ENCODE peak calls at places on chromosomes 16 and 17, in five cellular contexts. One of them, this sample, is unnamed.

GRCh38 chr17:73482674-73483293 is 161.5 kb downstream of the SDK2 start:
- DNase-seq in body of pancreas: no peak
- DNase-seq in kidney: no peak
- DNase-seq in CD4-positive, alpha-beta T cell: no peak
- DNase-seq in adrenal gland: no peak
- DNase-seq in this sample: no peak

GRCh38 chr16:68739964-68740627 is 3.0 kb downstream of the CDH1 start:
- DNase-seq in kidney: no peak
- DNase-seq in body of pancreas: no peak
- DNase-seq in adrenal gland: no peak
- DNase-seq in CD4-positive, alpha-beta T cell: no peak
- DNase-seq in this sample: no peak

GRCh38 chr17:80575057-80575875 is 30.6 kb downstream of the RPTOR start:
- DNase-seq in body of pancreas: peak; percentile 88
- DNase-seq in adrenal gland: peak; percentile 92
- DNase-seq in CD4-positive, alpha-beta T cell: peak; percentile 94
- DNase-seq in kidney: peak; percentile 88
- DNase-seq in this sample: peak; percentile 75

GRCh38 chr16:62406387-62406786 is 370.1 kb upstream of the CDH8 start:
- DNase-seq in adrenal gland: no peak
- DNase-seq in kidney: no peak
- DNase-seq in body of pancreas: no peak
- DNase-seq in CD4-positive, alpha-beta T cell: no peak
- DNase-seq in this sample: no peak

GRCh38 chr17:63066158-63066808 is 100.2 kb downstream of the TANC2 start:
- DNase-seq in adrenal gland: no peak
- DNase-seq in CD4-positive, alpha-beta T cell: no peak
- DNase-seq in kidney: peak; percentile 33
- DNase-seq in body of pancreas: no peak
- DNase-seq in this sample: no peak

GRCh38 chr17:77527394-77527793 is 386.6 kb downstream of the SEC14L1 start:
- DNase-seq in kidney: no peak
- DNase-seq in body of pancreas: no peak
- DNase-seq in adrenal gland: no peak
- DNase-seq in CD4-positive, alpha-beta T cell: no peak
- DNase-seq in this sample: no peak

GRCh38 chr17:1906622-1907021 is 76.8 kb downstream of the RPA1 start:
- DNase-seq in kidney: no peak
- DNase-seq in body of pancreas: no peak
- DNase-seq in adrenal gland: no peak
- DNase-seq in CD4-positive, alpha-beta T cell: no peak
- DNase-seq in this sample: no peak

GRCh38 chr17:82979718-82980117 is 99.7 kb upstream of the METRNL start:
- DNase-seq in CD4-positive, alpha-beta T cell: no peak
- DNase-seq in body of pancreas: no peak
- DNase-seq in kidney: no peak
- DNase-seq in adrenal gland: no peak
- DNase-seq in this sample: no peak

GRCh38 chr16:5917436-5917835 is 819.8 kb upstream of the EEF2KMT start:
- DNase-seq in CD4-positive, alpha-beta T cell: no peak
- DNase-seq in adrenal gland: no peak
- DNase-seq in kidney: no peak
- DNase-seq in body of pancreas: no peak
- DNase-seq in this sample: no peak

GRCh38 chr17:54899721-54900456 is 763 bp upstream of the TOM1L1 start:
- DNase-seq in adrenal gland: no peak
- DNase-seq in body of pancreas: no peak
- DNase-seq in kidney: no peak
- DNase-seq in CD4-positive, alpha-beta T cell: no peak
- DNase-seq in this sample: no peak

GRCh38 chr17:64020068-64020766 is at the start of gene ICAM2:
- DNase-seq in kidney: peak; percentile 89
- DNase-seq in body of pancreas: peak; percentile 55
- DNase-seq in adrenal gland: peak; percentile 85
- DNase-seq in CD4-positive, alpha-beta T cell: peak; percentile 86
- DNase-seq in this sample: peak; percentile 89

GRCh38 chr17:1060991-1061390 is 64.1 kb downstream of the TIMM22 start:
- DNase-seq in adrenal gland: peak; percentile 93
- DNase-seq in kidney: peak; percentile 91
- DNase-seq in CD4-positive, alpha-beta T cell: no peak
- DNase-seq in body of pancreas: no peak
- DNase-seq in this sample: no peak

GRCh38 chr17:80990921-80991644 is 558 bp upstream of the CHMP6 start:
- DNase-seq in body of pancreas: peak; percentile 19
- DNase-seq in adrenal gland: no peak
- DNase-seq in CD4-positive, alpha-beta T cell: no peak
- DNase-seq in kidney: peak; percentile 73
- DNase-seq in this sample: no peak

GRCh38 chr17:7711356-7711755 is 6.2 kb upstream of the DNAH2 start:
- DNase-seq in kidney: no peak
- DNase-seq in CD4-positive, alpha-beta T cell: no peak
- DNase-seq in body of pancreas: no peak
- DNase-seq in adrenal gland: no peak
- DNase-seq in this sample: no peak

GRCh38 chr16:1458336-1458976 is 14.1 kb upstream of the CCDC154 start:
- DNase-seq in CD4-positive, alpha-beta T cell: no peak
- DNase-seq in body of pancreas: no peak
- DNase-seq in adrenal gland: no peak
- DNase-seq in kidney: peak; percentile 58
- DNase-seq in this sample: no peak

GRCh38 chr16:67678354-67679023 is 11.9 kb downstream of the C16orf86 start:
- DNase-seq in CD4-positive, alpha-beta T cell: no peak
- DNase-seq in kidney: no peak
- DNase-seq in body of pancreas: no peak
- DNase-seq in adrenal gland: no peak
- DNase-seq in this sample: no peak

GRCh38 chr16:28585674-28586073 is 11.2 kb downstream of the SULT1A2 start:
- DNase-seq in kidney: peak; percentile 83
- DNase-seq in body of pancreas: peak; percentile 49
- DNase-seq in CD4-positive, alpha-beta T cell: no peak
- DNase-seq in adrenal gland: no peak
- DNase-seq in this sample: no peak

GRCh38 chr16:26220894-26221293 is 529.1 kb downstream of the HS3ST4 start:
- DNase-seq in adrenal gland: no peak
- DNase-seq in CD4-positive, alpha-beta T cell: no peak
- DNase-seq in body of pancreas: no peak
- DNase-seq in kidney: no peak
- DNase-seq in this sample: no peak

GRCh38 chr17:77320046-77320445 is 179.3 kb downstream of the SEC14L1 start:
- DNase-seq in body of pancreas: no peak
- DNase-seq in kidney: peak; percentile 83
- DNase-seq in CD4-positive, alpha-beta T cell: no peak
- DNase-seq in adrenal gland: no peak
- DNase-seq in this sample: no peak

GRCh38 chr17:47232465-47232864 is 21.2 kb upstream of the ITGB3 start:
- DNase-seq in body of pancreas: no peak
- DNase-seq in CD4-positive, alpha-beta T cell: no peak
- DNase-seq in adrenal gland: no peak
- DNase-seq in kidney: no peak
- DNase-seq in this sample: no peak

GRCh38 chr17:42027961-42028790 is 8.3 kb downstream of the NKIRAS2 start:
- DNase-seq in body of pancreas: no peak
- DNase-seq in adrenal gland: no peak
- DNase-seq in CD4-positive, alpha-beta T cell: no peak
- DNase-seq in kidney: no peak
- DNase-seq in this sample: no peak

GRCh38 chr17:14590458-14591250 is 289.8 kb downstream of the HS3ST3B1 start:
- DNase-seq in body of pancreas: no peak
- DNase-seq in CD4-positive, alpha-beta T cell: no peak
- DNase-seq in adrenal gland: no peak
- DNase-seq in kidney: no peak
- DNase-seq in this sample: no peak

GRCh38 chr17:14198013-14198412 is 38.6 kb downstream of the CDRT15 start:
- DNase-seq in CD4-positive, alpha-beta T cell: no peak
- DNase-seq in adrenal gland: no peak
- DNase-seq in body of pancreas: peak; percentile 16
- DNase-seq in kidney: no peak
- DNase-seq in this sample: no peak

GRCh38 chr16:65975049-65975708 is 391.3 kb upstream of the CDH5 start:
- DNase-seq in CD4-positive, alpha-beta T cell: no peak
- DNase-seq in body of pancreas: no peak
- DNase-seq in adrenal gland: peak; percentile 67
- DNase-seq in kidney: no peak
- DNase-seq in this sample: no peak

GRCh38 chr16:12390644-12391043 is 413.0 kb downstream of the CPPED1 start:
- DNase-seq in adrenal gland: no peak
- DNase-seq in CD4-positive, alpha-beta T cell: no peak
- DNase-seq in kidney: no peak
- DNase-seq in body of pancreas: no peak
- DNase-seq in this sample: no peak

GRCh38 chr17:20159406-20160075 is 150.4 kb downstream of the SPECC1 start:
- DNase-seq in body of pancreas: no peak
- DNase-seq in kidney: no peak
- DNase-seq in adrenal gland: no peak
- DNase-seq in CD4-positive, alpha-beta T cell: no peak
- DNase-seq in this sample: no peak

GRCh38 chr17:78599419-78599818 is 22.2 kb upstream of the DNAH17 start:
- DNase-seq in kidney: no peak
- DNase-seq in body of pancreas: no peak
- DNase-seq in CD4-positive, alpha-beta T cell: no peak
- DNase-seq in adrenal gland: no peak
- DNase-seq in this sample: no peak

DNA sequence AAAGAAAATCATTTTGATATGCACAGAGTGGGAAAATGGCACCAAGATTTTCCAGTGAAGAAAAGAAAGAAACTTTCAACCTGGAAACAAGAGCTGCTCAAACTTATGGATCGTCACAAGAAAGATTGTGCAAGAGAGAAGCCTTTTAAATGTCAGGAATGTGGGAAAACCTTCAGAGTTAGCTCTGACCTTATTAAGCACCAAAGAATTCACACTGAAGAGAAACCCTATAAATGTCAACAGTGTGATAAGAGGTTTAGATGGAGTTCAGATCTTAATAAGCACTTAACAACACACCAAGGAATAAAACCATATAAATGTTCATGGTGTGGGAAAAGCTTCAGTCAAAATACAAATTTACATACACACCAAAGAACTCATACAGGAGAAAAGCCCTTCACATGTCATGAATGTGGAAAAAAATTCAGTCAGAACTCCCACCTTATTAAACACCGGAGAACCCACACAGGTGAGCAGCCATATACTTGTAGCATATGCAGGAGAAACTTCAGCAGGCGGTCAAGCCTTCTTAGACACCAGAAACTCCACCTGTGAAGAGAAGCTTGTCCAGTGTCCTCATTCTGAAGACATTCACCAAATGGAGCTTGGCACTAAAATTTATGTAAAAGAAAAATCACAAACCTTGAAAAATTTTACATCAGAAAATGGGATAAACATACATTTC is 12.2 kb downstream of the ZNF75A start:
- DNase-seq in kidney: no peak
- DNase-seq in body of pancreas: no peak
- DNase-seq in CD4-positive, alpha-beta T cell: no peak
- DNase-seq in adrenal gland: no peak
- DNase-seq in this sample: no peak
- H3K9me3 ChIP-seq in kidney: peaks cover 91% of the 10 kb centered on the region
- H3K9me3 ChIP-seq in body of pancreas: no peaks in the 10 kb centered on the region
- H3K9me3 ChIP-seq in CD4-positive, alpha-beta T cell: peaks cover 96% of the 10 kb centered on the region
- H3K9me3 ChIP-seq in adrenal gland: peaks cover 30% of the 10 kb centered on the region
- H3K9me3 ChIP-seq in this sample: peaks cover 54% of the 10 kb centered on the region

GRCh38 chr17:48442819-48443218 is 12.8 kb upstream of the SKAP1 start:
- DNase-seq in body of pancreas: no peak
- DNase-seq in CD4-positive, alpha-beta T cell: no peak
- DNase-seq in kidney: no peak
- DNase-seq in adrenal gland: peak; percentile 7
- DNase-seq in this sample: no peak
- H3K9me3 ChIP-seq in body of pancreas: no peaks in the 10 kb centered on the region
- H3K9me3 ChIP-seq in CD4-positive, alpha-beta T cell: no peaks in the 10 kb centered on the region
- H3K9me3 ChIP-seq in kidney: no peaks in the 10 kb centered on the region
- H3K9me3 ChIP-seq in adrenal gland: no peaks in the 10 kb centered on the region
- H3K9me3 ChIP-seq in this sample: no peaks in the 10 kb centered on the region

GRCh38 chr17:52476638-52477313 is 318.3 kb upstream of the CA10 start:
- DNase-seq in body of pancreas: no peak
- DNase-seq in kidney: no peak
- DNase-seq in adrenal gland: no peak
- DNase-seq in CD4-positive, alpha-beta T cell: no peak
- DNase-seq in this sample: no peak

GRCh38 chr17:52482271-52482670 is 323.8 kb upstream of the CA10 start:
- DNase-seq in body of pancreas: no peak
- DNase-seq in kidney: no peak
- DNase-seq in CD4-positive, alpha-beta T cell: no peak
- DNase-seq in adrenal gland: no peak
- DNase-seq in this sample: no peak

GRCh38 chr17:52477824-52478614 is 319.5 kb upstream of the CA10 start:
- DNase-seq in CD4-positive, alpha-beta T cell: no peak
- DNase-seq in kidney: no peak
- DNase-seq in body of pancreas: no peak
- DNase-seq in adrenal gland: no peak
- DNase-seq in this sample: no peak
- H3K9me3 ChIP-seq in CD4-positive, alpha-beta T cell: no peaks in the 10 kb centered on the region
- H3K9me3 ChIP-seq in kidney: peaks cover 2% of the 10 kb centered on the region
- H3K9me3 ChIP-seq in body of pancreas: no peaks in the 10 kb centered on the region
- H3K9me3 ChIP-seq in adrenal gland: no peaks in the 10 kb centered on the region
- H3K9me3 ChIP-seq in this sample: no peaks in the 10 kb centered on the region

GRCh38 chr17:66578781-66579489 is 256.0 kb upstream of the CACNG5 start:
- DNase-seq in CD4-positive, alpha-beta T cell: no peak
- DNase-seq in kidney: peak; percentile 77
- DNase-seq in adrenal gland: peak; percentile 52
- DNase-seq in body of pancreas: no peak
- DNase-seq in this sample: no peak

GRCh38 chr17:66574123-66574522 is 260.8 kb upstream of the CACNG5 start:
- DNase-seq in body of pancreas: no peak
- DNase-seq in kidney: no peak
- DNase-seq in adrenal gland: no peak
- DNase-seq in CD4-positive, alpha-beta T cell: no peak
- DNase-seq in this sample: no peak

GRCh38 chr17:66580178-66580577 is 254.7 kb upstream of the CACNG5 start:
- DNase-seq in kidney: peak; percentile 94
- DNase-seq in body of pancreas: peak; percentile 19
- DNase-seq in adrenal gland: peak; percentile 81
- DNase-seq in CD4-positive, alpha-beta T cell: no peak
- DNase-seq in this sample: no peak

GRCh38 chr17:66576473-66576872 is 258.4 kb upstream of the CACNG5 start:
- DNase-seq in kidney: no peak
- DNase-seq in adrenal gland: no peak
- DNase-seq in CD4-positive, alpha-beta T cell: no peak
- DNase-seq in body of pancreas: no peak
- DNase-seq in this sample: no peak

DNA sequence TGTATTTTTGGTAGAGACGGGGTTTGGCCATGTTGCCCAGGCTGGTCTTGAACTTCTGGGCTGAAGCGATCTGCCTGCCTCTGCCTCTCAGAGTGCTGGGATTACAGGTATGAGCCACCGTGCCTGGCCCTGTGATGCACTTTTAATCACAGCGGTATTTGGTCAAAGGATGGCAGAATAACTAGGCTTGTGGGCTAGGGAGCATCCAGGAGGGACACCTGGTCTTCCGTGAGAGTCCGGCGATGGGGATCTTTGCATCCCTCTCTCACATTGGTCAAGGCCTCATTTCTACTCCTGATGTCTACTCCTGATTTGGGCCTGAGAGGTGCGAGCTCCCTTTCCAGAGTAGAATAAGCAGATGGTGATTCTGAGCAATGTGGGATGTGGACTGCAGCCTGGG is 257.9 kb upstream of the CACNG5 start:
- DNase-seq in kidney: no peak
- DNase-seq in adrenal gland: no peak
- DNase-seq in CD4-positive, alpha-beta T cell: no peak
- DNase-seq in body of pancreas: no peak
- DNase-seq in this sample: no peak
- H3K9me3 ChIP-seq in kidney: no peaks in the 10 kb centered on the region
- H3K9me3 ChIP-seq in adrenal gland: no peaks in the 10 kb centered on the region
- H3K9me3 ChIP-seq in CD4-positive, alpha-beta T cell: no peaks in the 10 kb centered on the region
- H3K9me3 ChIP-seq in body of pancreas: no peaks in the 10 kb centered on the region
- H3K9me3 ChIP-seq in this sample: no peaks in the 10 kb centered on the region